ENCODE peak calls at places on chromosomes 4 and X, in seven cellular contexts. S, T, J, A, N, R and U are unnamed samples.

GRCh38 chr4:184362338-184362737 is 112.0 kb downstream of the IRF2 start:
- DNase-seq in R (no peak), A (no peak), S (no peak), T (no peak), J (no peak), N (no peak), U (no peak)

GRCh38 chrX:16882188-16882587 is 12.0 kb upstream of the RBBP7 start:
- DNase-seq in R (peak; percentile 2), S (peak; percentile 19), T (peak; percentile 1), J (no peak), A (no peak), N (peak; percentile 8), U (peak; percentile 24)

GRCh38 chrX:39760930-39761329 is 336.8 kb downstream of the BCOR start:
- DNase-seq in J (no peak), R (no peak), A (no peak), T (peak; percentile 10), S (no peak), N (no peak), U (no peak)

GRCh38 chr4:23237771-23238170 is 545.0 kb downstream of the GBA3 start:
- DNase-seq in N (no peak), A (no peak), T (no peak), S (peak; percentile 35), R (no peak), J (no peak), U (no peak)

GRCh38 chr4:185222598-185222997 is 13.2 kb downstream of the SNX25 start:
- DNase-seq in N (no peak), R (no peak), T (no peak), J (no peak), S (no peak), A (no peak), U (no peak)

GRCh38 chr4:7154351-7154981 is 37.9 kb upstream of the SORCS2 start:
- DNase-seq in R (no peak), A (no peak), S (no peak), T (no peak), J (no peak), N (no peak), U (no peak)

GRCh38 chrX:69616520-69617203 is 749 bp downstream of the EDA start:
- DNase-seq in J (no peak), R (peak; percentile 46), A (no peak), N (peak; percentile 25), T (no peak), S (no peak), U (peak; percentile 56)

GRCh38 chr4:81343046-81343445 is 128.0 kb upstream of the PRKG2 start:
- DNase-seq in T (no peak), R (no peak), J (no peak), N (no peak), A (no peak), S (no peak), U (no peak)

GRCh38 chrX:13414006-13414647 is 94.3 kb upstream of the ATXN3L start:
- DNase-seq in S (no peak), J (no peak), T (no peak), N (no peak), R (no peak), A (no peak), U (no peak)

GRCh38 chr4:89337678-89338077 is 30.1 kb upstream of the GPRIN3 start:
- DNase-seq in A (no peak), S (no peak), N (no peak), R (no peak), J (no peak), T (no peak), U (no peak)

GRCh38 chrX:39936886-39937770 is 160.6 kb downstream of the BCOR start:
- DNase-seq in R (no peak), J (no peak), N (peak; percentile 18), S (no peak), A (no peak), T (no peak), U (no peak)

GRCh38 chr4:43776371-43776770 is 672.2 kb downstream of the KCTD8 start:
- DNase-seq in A (no peak), T (no peak), R (no peak), S (peak; percentile 7), N (no peak), J (no peak), U (peak; percentile 6)

GRCh38 chr4:106409901-106410889 is 41.6 kb upstream of the GIMD1 start:
- DNase-seq in R (no peak), A (no peak), T (no peak), J (no peak), N (no peak), S (no peak), U (no peak)